ENCODE peak calls at places on chromosomes 11 and 22, in six cellular contexts. J is mammary epithelial cell, E is lower lobe of right lung, N is psoas muscle, U is sigmoid colon, L is GM12864. C is an unnamed sample.

GRCh38 chr11:134750619-134751018 is 338.6 kb upstream of the B3GAT1 start:
- DNase-seq in J (no peak), E (no peak), N (no peak), U (no peak), L (no peak), C (no peak)

GRCh38 chr11:100681064-100681502 is 6.0 kb upstream of the ARHGAP42 start:
- DNase-seq in J (peak; percentile 73), E (peak; percentile 79), N (peak; percentile 66), U (peak; percentile 75), L (peak; percentile 96), C (peak; percentile 77)

GRCh38 chr11:111064118-111064517 is 181.4 kb upstream of the POU2AF2 start:
- DNase-seq in J (no peak), E (no peak), N (no peak), U (no peak), L (no peak), C (no peak)

GRCh38 chr11:65211293-65212105 is 29.8 kb downstream of the CAPN1 start:
- DNase-seq in J (no peak), E (no peak), N (no peak), U (peak; percentile 61), L (no peak), C (no peak)

GRCh38 chr11:110123003-110123402 is 29.8 kb downstream of the ZC3H12C start:
- DNase-seq in J (no peak), E (no peak), N (no peak), U (no peak), L (no peak), C (no peak)

GRCh38 chr11:17020831-17021230 is 6.6 kb upstream of the PLEKHA7 start:
- DNase-seq in J (no peak), E (no peak), N (no peak), U (no peak), L (no peak), C (no peak)

GRCh38 chr11:117418685-117419084 is 91.0 kb downstream of the CEP164 start:
- DNase-seq in J (no peak), E (no peak), N (no peak), U (no peak), L (no peak), C (no peak)

GRCh38 chr11:10758959-10759358 is 7.9 kb downstream of the CTR9 start:
- DNase-seq in J (no peak), E (no peak), N (no peak), U (no peak), L (no peak), C (peak; percentile 9)

GRCh38 chr11:104120493-104121200 is 43.3 kb downstream of the PDGFD start:
- DNase-seq in J (no peak), E (no peak), N (no peak), U (no peak), L (no peak), C (no peak)

GRCh38 chr11:74288161-74288560 is 23.3 kb downstream of the P4HA3 start:
- DNase-seq in J (peak; percentile 93), E (no peak), N (no peak), U (no peak), L (no peak), C (peak; percentile 78)

GRCh38 chr11:29159552-29160465 is 857.0 kb downstream of the KCNA4 start:
- DNase-seq in J (peak; percentile 55), E (no peak), N (no peak), U (no peak), L (no peak), C (peak; percentile 72)

GRCh38 chr11:12455938-12456337 is 78.6 kb downstream of the PARVA start:
- DNase-seq in J (no peak), E (no peak), N (no peak), U (no peak), L (no peak), C (no peak)

GRCh38 chr11:17846852-17847453 is 112.4 kb downstream of the KCNC1 start:
- DNase-seq in J (peak; percentile 31), E (no peak), N (peak; percentile 29), U (no peak), L (peak; percentile 21), C (peak; percentile 56)

GRCh38 chr22:26066534-26066933 is 102.7 kb upstream of the SEZ6L start:
- DNase-seq in J (no peak), E (no peak), N (no peak), U (no peak), L (no peak), C (no peak)

GRCh38 chr11:46845740-46846509 is at the start of gene CKAP5:
- DNase-seq in J (peak; percentile 86), E (peak; percentile 93), N (peak; percentile 89), U (peak; percentile 95), L (peak; percentile 75), C (peak; percentile 92)

GRCh38 chr22:46024136-46024840 is 47.3 kb upstream of the WNT7B start:
- DNase-seq in J (no peak), E (peak; percentile 14), N (no peak), U (peak; percentile 48), L (no peak), C (no peak)

GRCh38 chr11:92048415-92048814 is 176.2 kb upstream of the FAT3 start:
- DNase-seq in J (peak; percentile 58), E (no peak), N (no peak), U (no peak), L (no peak), C (peak; percentile 88)

GRCh38 chr11:73189315-73189714 is 28.8 kb upstream of the P2RY2 start:
- DNase-seq in J (no peak), E (peak; percentile 70), N (no peak), U (peak; percentile 70), L (peak; percentile 60), C (no peak)

GRCh38 chr22:36761553-36762240 is 14.2 kb downstream of the IFT27 start:
- DNase-seq in J (no peak), E (no peak), N (no peak), U (peak; percentile 46), L (no peak), C (no peak)

GRCh38 chr22:50180727-50181521 is 4.8 kb upstream of the TRABD start:
- DNase-seq in J (no peak), E (no peak), N (no peak), U (peak; percentile 58), L (no peak), C (no peak)

GRCh38 chr22:50179937-50180726 is 5.6 kb upstream of the TRABD start:
- DNase-seq in J (no peak), E (no peak), N (no peak), U (peak; percentile 57), L (no peak), C (no peak)

GRCh38 chr22:50183141-50183971 is 2.4 kb upstream of the TRABD start:
- DNase-seq in J (no peak), E (no peak), N (no peak), U (no peak), L (no peak), C (no peak)

GRCh38 chr22:50184004-50184461 is 1.7 kb upstream of the TRABD start:
- DNase-seq in J (no peak), E (peak; percentile 91), N (peak; percentile 74), U (peak; percentile 89), L (no peak), C (peak; percentile 30)

GRCh38 chr22:50182176-50183081 is 3.3 kb upstream of the TRABD start:
- DNase-seq in J (no peak), E (peak; percentile 65), N (no peak), U (no peak), L (no peak), C (no peak)
- TF ChIP-seq CTCF in J (no peak), E (no peak), N (no peak), U (no peak), L (no peak), C (no peak)

GRCh38 chr22:23282516-23282915 is 102.2 kb downstream of the BCR start:
- DNase-seq in J (no peak), E (no peak), N (no peak), U (no peak), L (no peak), C (no peak)

GRCh38 chr22:23281406-23282088 is 101.2 kb downstream of the BCR start:
- DNase-seq in J (peak; percentile 81), E (peak; percentile 87), N (peak; percentile 76), U (peak; percentile 93), L (peak; percentile 45), C (peak; percentile 88)

GRCh38 chr22:23281053-23281405 is 100.7 kb downstream of the BCR start:
- DNase-seq in J (no peak), E (no peak), N (no peak), U (no peak), L (no peak), C (no peak)

GRCh38 chr22:23282986-23283385 is 102.7 kb downstream of the BCR start:
- DNase-seq in J (no peak), E (no peak), N (no peak), U (no peak), L (no peak), C (no peak)

DNA sequence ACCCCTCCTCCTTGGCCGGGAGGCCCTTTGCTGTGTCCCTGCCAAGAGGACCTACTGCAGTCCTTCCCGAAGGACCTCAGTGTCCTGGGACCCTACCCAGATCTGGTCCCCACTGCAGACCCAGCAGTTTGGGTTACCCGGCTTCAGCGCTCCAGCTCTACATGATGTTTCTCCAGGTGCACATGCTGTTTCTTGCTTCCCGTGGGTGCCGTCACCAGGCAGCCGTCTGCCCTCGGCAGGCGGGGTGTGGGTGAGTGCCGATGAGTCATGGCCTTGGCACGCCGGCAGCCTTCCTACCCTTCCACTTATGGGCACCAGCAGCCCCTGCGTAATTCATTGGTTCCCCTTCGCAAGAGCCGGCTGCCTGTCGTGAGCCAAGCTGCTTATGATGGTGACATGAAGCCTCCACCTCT is 101.8 kb downstream of the BCR start:
- DNase-seq in J (peak; percentile 95), E (peak; percentile 91), N (peak; percentile 60), U (peak; percentile 94), L (no peak), C (peak; percentile 99)
- TF ChIP-seq CTCF in J (no peak), E (peak; percentile 17), N (no peak), U (no peak), L (no peak), C (no peak)

DNA sequence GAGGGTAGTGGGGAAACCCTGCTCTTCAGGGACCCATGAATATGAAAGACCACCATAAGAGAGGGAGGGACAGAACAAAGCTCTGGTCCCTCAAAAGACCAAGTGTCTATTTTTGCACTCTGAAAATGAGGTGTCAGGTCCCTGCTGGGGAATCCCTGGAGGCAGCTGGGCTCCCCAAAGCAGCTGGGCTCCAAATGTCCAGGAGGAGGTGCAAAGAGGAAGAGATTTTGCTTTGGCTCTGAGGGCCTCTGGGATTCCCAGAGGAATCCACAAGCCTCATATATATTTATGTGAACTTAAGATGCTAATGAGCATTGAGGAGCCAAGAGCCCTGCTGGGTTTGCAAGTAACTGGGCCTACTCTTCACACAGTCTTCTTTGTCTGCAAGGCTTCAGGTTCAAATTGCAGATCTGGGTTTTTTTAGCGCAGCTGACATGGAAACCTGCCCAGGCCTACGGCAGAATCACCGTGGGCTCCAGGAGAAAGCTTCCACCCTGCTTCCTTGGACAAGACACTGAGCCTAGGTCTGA is 26.0 kb downstream of the CLMP start:
- DNase-seq in J (no peak), E (no peak), N (no peak), U (no peak), L (no peak), C (no peak)
- TF ChIP-seq CTCF in J (no peak), E (no peak), N (no peak), U (no peak), L (no peak), C (no peak)

GRCh38 chr11:129785383-129786111 is 30.1 kb upstream of the TMEM45B start:
- DNase-seq in J (peak; percentile 31), E (no peak), N (no peak), U (no peak), L (no peak), C (peak; percentile 53)
- TF ChIP-seq CTCF in J (peak; percentile 62), E (peak; percentile 29), N (no peak), U (no peak), L (no peak), C (peak; percentile 50)

GRCh38 chr11:67050139-67050538 is 6.5 kb upstream of the RHOD start:
- DNase-seq in J (no peak), E (no peak), N (no peak), U (no peak), L (no peak), C (no peak)
- TF ChIP-seq CTCF in J (no peak), E (no peak), N (no peak), U (no peak), L (no peak), C (no peak)

C was measured in epithelial cell of esophagus.